ENCODE peak calls at places on chromosomes 3 and 15, in six cellular contexts. U is EL, V is RWPE1, F is fibroblast of pulmonary artery, K is NCI-H1105 treated with DMSO at 0.1 percent for 48 hours, H is thoracic aorta. O is an unnamed sample.

GRCh38 chr3:107235193-107235922 is 141.9 kb upstream of the CCDC54 start:
- DNase-seq in K (no peak), V (no peak), H (no peak), U (peak; percentile 48), F (peak; percentile 36), O (no peak)

GRCh38 chr15:44183363-44183762 is 11.7 kb downstream of the FRMD5 start:
- DNase-seq in F (no peak), V (no peak), H (no peak), U (peak; percentile 22), K (no peak), O (no peak)

GRCh38 chr3:99969133-99969532 is 145.2 kb downstream of the FILIP1L start:
- DNase-seq in H (no peak), V (peak; percentile 3), F (peak; percentile 65), U (no peak), K (no peak), O (no peak)

GRCh38 chr3:49911124-49911420 is 7.4 kb upstream of the MST1R start:
- DNase-seq in K (no peak), U (no peak), H (no peak), F (no peak), V (no peak), O (no peak)

GRCh38 chr3:171614318-171614967 is 154.2 kb upstream of the TNIK start:
- DNase-seq in K (no peak), F (peak; percentile 58), U (peak; percentile 4), H (no peak), V (peak; percentile 41), O (no peak)

GRCh38 chr15:99507732-99508571 is 57.8 kb upstream of the MEF2A start:
- DNase-seq in U (no peak), K (no peak), H (peak; percentile 36), F (peak; percentile 87), V (no peak), O (peak; percentile 90)

GRCh38 chr15:93105510-93105909 is 16.5 kb upstream of the RGMA start:
- DNase-seq in H (no peak), K (no peak), V (no peak), F (no peak), U (no peak), O (no peak)

GRCh38 chr15:29130461-29130860 is 139.2 kb downstream of the NSMCE3 start:
- DNase-seq in H (no peak), U (no peak), K (no peak), F (no peak), V (no peak), O (no peak)

GRCh38 chr3:10570196-10570946 is 65.0 kb upstream of the ATP2B2 start:
- DNase-seq in K (peak; percentile 12), F (peak; percentile 7), H (no peak), U (no peak), V (no peak), O (peak; percentile 20)

GRCh38 chr15:50353251-50353998 is 1.6 kb downstream of the GABPB1 start:
- DNase-seq in K (no peak), H (no peak), F (peak; percentile 90), V (peak; percentile 45), U (peak; percentile 82), O (no peak)

GRCh38 chr15:31367730-31368344 is 41.2 kb downstream of the KLF13 start:
- DNase-seq in K (no peak), F (no peak), U (no peak), V (no peak), H (no peak), O (no peak)

GRCh38 chr3:121883507-121883906 is 10.7 kb upstream of the SLC15A2 start:
- DNase-seq in V (peak; percentile 60), H (no peak), K (peak; percentile 32), F (peak; percentile 54), U (peak; percentile 25), O (no peak)

GRCh38 chr3:16401273-16401672 is 112.2 kb downstream of the RFTN1 start:
- DNase-seq in U (no peak), K (no peak), V (no peak), F (no peak), H (no peak), O (no peak)

GRCh38 chr15:22911306-22911705 is 68.9 kb downstream of the CYFIP1 start:
- DNase-seq in F (no peak), K (no peak), V (no peak), H (no peak), U (no peak), O (no peak)

GRCh38 chr3:89358281-89358680 is 250.9 kb downstream of the EPHA3 start:
- DNase-seq in K (no peak), H (no peak), F (no peak), U (no peak), V (no peak), O (no peak)

GRCh38 chr15:68003297-68003696 is 50.8 kb upstream of the PIAS1 start:
- DNase-seq in F (no peak), V (no peak), H (no peak), U (no peak), K (no peak), O (no peak)

GRCh38 chr15:70334286-70334685 is 236.6 kb upstream of the TLE3 start:
- DNase-seq in V (no peak), U (no peak), K (no peak), H (no peak), F (no peak), O (no peak)

GRCh38 chr3:128418900-128419299 is 47.8 kb downstream of the DNAJB8 start:
- DNase-seq in U (no peak), F (no peak), H (no peak), V (no peak), K (no peak), O (no peak)

GRCh38 chr3:21620511-21621395 is 130.3 kb downstream of the ZNF385D start:
- DNase-seq in H (no peak), K (no peak), F (no peak), U (peak; percentile 3), V (no peak), O (no peak)

GRCh38 chr15:62736756-62737155 is 305.8 kb upstream of the TPM1 start:
- DNase-seq in V (no peak), F (no peak), U (no peak), K (no peak), H (no peak), O (no peak)

GRCh38 chr3:113136071-113136470 is 75.3 kb upstream of the BOC start:
- DNase-seq in H (no peak), U (peak; percentile 19), K (peak; percentile 52), F (peak; percentile 62), V (peak; percentile 36), O (no peak)

GRCh38 chr3:113839551-113839950 is 963 bp downstream of the GRAMD1C start:
- DNase-seq in H (no peak), V (no peak), U (no peak), F (no peak), K (no peak), O (no peak)

GRCh38 chr3:179020112-179020511 is 51.5 kb downstream of the ZMAT3 start:
- DNase-seq in F (peak; percentile 75), U (no peak), V (no peak), H (no peak), K (no peak), O (no peak)